ENCODE peak calls at places on chromosomes 3 and 15, in five cellular contexts. M, U, E, R and H are unnamed samples.
A peak's percentile ranks its signal among the peaks of the same experiment; 100 is the strongest.

GRCh38 chr3:155704041-155704440 is 40.8 kb downstream of the PLCH1 start:
- DNase-seq in M (no peak), U (no peak), E (peak; percentile 38), R (no peak), H (peak; percentile 22)

GRCh38 chr3:197554562-197555280 is 1.0 kb downstream of the BDH1 start:
- DNase-seq in M (peak; percentile 92), U (peak; percentile 98), E (peak; percentile 96), R (peak; percentile 80), H (peak; percentile 98)

GRCh38 chr3:197532388-197532787 is 23.4 kb downstream of the BDH1 start:
- DNase-seq in M (no peak), U (no peak), E (no peak), R (no peak), H (no peak)

GRCh38 chr3:117616213-117616612 is 906.6 kb downstream of the TUSC7 start:
- DNase-seq in M (no peak), U (no peak), E (no peak), R (no peak), H (peak; percentile 26)

GRCh38 chr3:55423888-55424287 is 63.2 kb downstream of the WNT5A start:
- DNase-seq in M (no peak), U (no peak), E (no peak), R (no peak), H (no peak)

GRCh38 chr15:35289029-35289617 is 204.0 kb upstream of the NANOGP8 start:
- DNase-seq in M (peak; percentile 55), U (no peak), E (peak; percentile 63), R (no peak), H (peak; percentile 73)

GRCh38 chr3:176041812-176042211 is 1155.5 kb downstream of the TBL1XR1 start:
- DNase-seq in M (no peak), U (no peak), E (peak; percentile 76), R (no peak), H (peak; percentile 9)

GRCh38 chr3:39937874-39938273 is 128.5 kb downstream of the MYRIP start:
- DNase-seq in M (no peak), U (no peak), E (no peak), R (no peak), H (no peak)

GRCh38 chr3:181417748-181418147 is 294.0 kb upstream of the SOX2 start:
- DNase-seq in M (no peak), U (no peak), E (peak; percentile 78), R (no peak), H (peak; percentile 14)

GRCh38 chr3:45154641-45155147 is 8.5 kb upstream of the CDCP1 start:
- DNase-seq in M (no peak), U (no peak), E (peak; percentile 83), R (no peak), H (peak; percentile 54)

GRCh38 chr15:60012695-60013094 is 8.6 kb downstream of the FOXB1 start:
- DNase-seq in M (no peak), U (no peak), E (no peak), R (no peak), H (no peak)

GRCh38 chr3:126194713-126195305 is 14.4 kb upstream of the ALDH1L1 start:
- DNase-seq in M (no peak), U (no peak), E (no peak), R (no peak), H (peak; percentile 20)

GRCh38 chr15:40769310-40770146 is at the start of gene C15orf62:
- DNase-seq in M (no peak), U (peak; percentile 74), E (peak; percentile 71), R (no peak), H (peak; percentile 62)

GRCh38 chr15:38558714-38559059 is 5.9 kb downstream of the RASGRP1 start:
- DNase-seq in M (no peak), U (no peak), E (peak; percentile 51), R (no peak), H (no peak)

GRCh38 chr3:94336076-94336741 is 273.3 kb downstream of the NSUN3 start:
- DNase-seq in M (peak; percentile 3), U (no peak), E (peak; percentile 63), R (no peak), H (peak; percentile 76)

GRCh38 chr3:34078418-34078817 is 280.0 kb downstream of the PDCD6IP start:
- DNase-seq in M (no peak), U (no peak), E (no peak), R (no peak), H (no peak)

GRCh38 chr3:17138246-17139039 is 253.7 kb downstream of the PLCL2 start:
- DNase-seq in M (no peak), U (no peak), E (no peak), R (no peak), H (no peak)

GRCh38 chr3:25237602-25238001 is 190.5 kb upstream of the RARB start:
- DNase-seq in M (no peak), U (no peak), E (no peak), R (no peak), H (no peak)

GRCh38 chr15:33675246-33675645 is 293.1 kb upstream of the CHRM5 start:
- DNase-seq in M (peak; percentile 26), U (no peak), E (peak; percentile 19), R (no peak), H (peak; percentile 23)

GRCh38 chr3:178244653-178245384 is 291.4 kb upstream of the KCNMB2 start:
- DNase-seq in M (no peak), U (no peak), E (no peak), R (no peak), H (no peak)

GRCh38 chr15:50182233-50183013 is 427 bp downstream of the SLC27A2 start:
- DNase-seq in M (peak; percentile 8), U (peak; percentile 61), E (peak; percentile 47), R (no peak), H (peak; percentile 34)

GRCh38 chr15:56886878-56887781 is 31.3 kb upstream of the TCF12 start:
- DNase-seq in M (peak; percentile 86), U (peak; percentile 96), E (peak; percentile 98), R (peak; percentile 52), H (peak; percentile 97)

GRCh38 chr3:49653016-49653415 is 21.1 kb upstream of the APEH start:
- DNase-seq in M (no peak), U (no peak), E (no peak), R (no peak), H (no peak)

GRCh38 chr3:182244222-182244971 is 532.7 kb downstream of the SOX2 start:
- DNase-seq in M (no peak), U (no peak), E (no peak), R (no peak), H (no peak)

GRCh38 chr15:31197497-31198414 is 96.2 kb upstream of the TRPM1 start:
- DNase-seq in M (no peak), U (peak; percentile 76), E (peak; percentile 5), R (no peak), H (no peak)

GRCh38 chr3:101998256-101998926 is 149.1 kb downstream of the NFKBIZ start:
- DNase-seq in M (no peak), U (no peak), E (peak; percentile 19), R (no peak), H (peak; percentile 38)
- TF ChIP-seq CTCF in M (no peak), U (no peak), E (no peak), R (no peak), H (no peak)

GRCh38 chr3:58045084-58045483 is 36.9 kb downstream of the FLNB start:
- DNase-seq in M (no peak), U (no peak), E (no peak), R (no peak), H (no peak)

GRCh38 chr3:58049143-58049785 is 41.0 kb downstream of the FLNB start:
- DNase-seq in M (peak; percentile 95), U (no peak), E (peak; percentile 96), R (no peak), H (peak; percentile 84)

GRCh38 chr3:58048301-58048700 is 40.1 kb downstream of the FLNB start:
- DNase-seq in M (no peak), U (no peak), E (peak; percentile 65), R (no peak), H (peak; percentile 39)

GRCh38 chr3:58044656-58045055 is 36.4 kb downstream of the FLNB start:
- DNase-seq in M (no peak), U (no peak), E (peak; percentile 77), R (no peak), H (no peak)

DNA sequence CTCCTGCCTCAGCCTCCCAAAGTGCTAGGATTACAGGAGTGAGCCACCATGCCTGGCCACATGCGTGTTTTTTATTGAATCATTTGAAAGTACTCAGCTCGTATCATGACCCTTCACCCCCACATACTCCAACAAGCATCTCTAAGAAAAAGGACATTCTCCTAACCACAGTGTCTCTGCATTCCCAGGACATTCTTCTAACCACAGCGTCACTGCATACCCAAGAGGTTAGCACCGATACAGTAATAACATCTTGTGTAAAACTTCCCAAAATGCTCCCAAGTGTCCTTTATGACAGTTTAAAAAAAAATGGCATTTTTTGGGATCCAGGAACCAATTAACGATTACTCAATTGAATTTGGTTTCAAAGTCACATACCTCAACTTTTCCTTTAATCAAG is 39.6 kb downstream of the FLNB start:
- DNase-seq in M (no peak), U (no peak), E (peak; percentile 98), R (no peak), H (peak; percentile 89)
- H3K4me3 ChIP-seq in M (no peak overlapping the region), U (no peak overlapping the region), E (no peak overlapping the region), R (no peak overlapping the region), H (no peak overlapping the region)

DNA sequence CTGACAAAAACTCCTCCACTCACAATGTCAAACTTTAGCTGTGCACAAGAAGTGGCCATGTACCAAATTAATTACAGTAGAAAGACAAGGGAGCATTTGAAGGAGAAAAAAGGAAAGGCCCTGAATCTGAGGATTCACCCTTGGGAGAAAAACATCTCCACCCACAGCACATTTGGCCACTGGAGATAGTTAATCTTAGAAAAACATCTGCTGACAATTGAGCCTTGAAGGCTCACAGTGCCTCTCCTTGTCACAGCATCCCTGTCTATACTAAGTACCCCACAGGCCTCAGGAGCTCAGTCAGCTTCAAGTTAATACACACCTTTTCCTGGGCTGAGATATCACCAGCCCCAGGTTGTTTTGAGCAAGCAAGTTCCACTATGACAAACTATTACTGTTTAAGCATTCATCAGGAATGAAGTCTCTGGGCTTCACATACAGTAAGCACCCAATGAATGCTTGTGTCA is 78.1 kb upstream of the SETMAR start:
- DNase-seq in M (no peak), U (no peak), E (no peak), R (no peak), H (no peak)
- TF ChIP-seq CTCF in M (no peak), U (no peak), E (no peak), R (no peak), H (no peak)

GRCh38 chr3:186929676-186930075 is 650 bp upstream of the ST6GAL1 start:
- DNase-seq in M (no peak), U (no peak), E (no peak), R (no peak), H (no peak)
- H3K4me3 ChIP-seq in M (peak overlapping the region; percentile 77), U (peak overlapping the region; percentile 94), E (peak overlapping the region; percentile 63), R (peak overlapping the region; percentile 83), H (peak overlapping the region; percentile 79)